ENCODE peak calls at places on chromosome 11, in nine cellular contexts. One of them, this sample, is unnamed.
A peak's percentile ranks its signal among the peaks of the same experiment; 100 is the strongest.

GRCh38 chr11:61912991-61913698 is 4.2 kb downstream of the RAB3IL1 start:
- DNase-seq in A549: no peak
- DNase-seq in endothelial cell: peak; percentile 2
- DNase-seq in IMR-90: no peak
- DNase-seq in suprapubic skin: peak; percentile 53
- DNase-seq in dorsolateral prefrontal cortex: peak; percentile 29
- DNase-seq in brain microvascular endothelial cell: no peak
- DNase-seq in body of pancreas: no peak
- DNase-seq in sigmoid colon: peak; percentile 58
- DNase-seq in this sample: peak; percentile 73

GRCh38 chr11:67665537-67666302 is 8.7 kb downstream of the ALDH3B2 start:
- DNase-seq in A549: no peak
- DNase-seq in endothelial cell: no peak
- DNase-seq in IMR-90: no peak
- DNase-seq in suprapubic skin: no peak
- DNase-seq in dorsolateral prefrontal cortex: no peak
- DNase-seq in brain microvascular endothelial cell: no peak
- DNase-seq in body of pancreas: peak; percentile 48
- DNase-seq in sigmoid colon: no peak
- DNase-seq in this sample: peak; percentile 82

GRCh38 chr11:133906241-133906640 is 50.5 kb downstream of the IGSF9B start:
- DNase-seq in A549: no peak
- DNase-seq in endothelial cell: no peak
- DNase-seq in IMR-90: no peak
- DNase-seq in suprapubic skin: peak; percentile 44
- DNase-seq in dorsolateral prefrontal cortex: peak; percentile 39
- DNase-seq in brain microvascular endothelial cell: no peak
- DNase-seq in body of pancreas: no peak
- DNase-seq in sigmoid colon: peak; percentile 52
- DNase-seq in this sample: peak; percentile 79

GRCh38 chr11:59152312-59152967 is 9.8 kb downstream of the FAM111A start:
- DNase-seq in A549: no peak
- DNase-seq in endothelial cell: no peak
- DNase-seq in IMR-90: no peak
- DNase-seq in suprapubic skin: no peak
- DNase-seq in dorsolateral prefrontal cortex: no peak
- DNase-seq in brain microvascular endothelial cell: no peak
- DNase-seq in body of pancreas: no peak
- DNase-seq in sigmoid colon: no peak
- DNase-seq in this sample: no peak

GRCh38 chr11:65132988-65133700 is 1.2 kb downstream of the SYVN1 start:
- DNase-seq in A549: peak; percentile 54
- DNase-seq in endothelial cell: peak; percentile 34
- DNase-seq in IMR-90: no peak
- DNase-seq in suprapubic skin: peak; percentile 74
- DNase-seq in dorsolateral prefrontal cortex: no peak
- DNase-seq in brain microvascular endothelial cell: no peak
- DNase-seq in body of pancreas: peak; percentile 91
- DNase-seq in sigmoid colon: peak; percentile 69
- DNase-seq in this sample: peak; percentile 49

GRCh38 chr11:75492181-75492820 is 33.4 kb downstream of the GDPD5 start:
- DNase-seq in A549: no peak
- DNase-seq in endothelial cell: peak; percentile 28
- DNase-seq in IMR-90: peak; percentile 20
- DNase-seq in suprapubic skin: no peak
- DNase-seq in dorsolateral prefrontal cortex: no peak
- DNase-seq in brain microvascular endothelial cell: no peak
- DNase-seq in body of pancreas: no peak
- DNase-seq in sigmoid colon: no peak
- DNase-seq in this sample: no peak

GRCh38 chr11:26621147-26621546 is 49.1 kb upstream of the MUC15 start:
- DNase-seq in A549: peak; percentile 78
- DNase-seq in endothelial cell: no peak
- DNase-seq in IMR-90: peak; percentile 52
- DNase-seq in suprapubic skin: no peak
- DNase-seq in dorsolateral prefrontal cortex: no peak
- DNase-seq in brain microvascular endothelial cell: peak; percentile 60
- DNase-seq in body of pancreas: no peak
- DNase-seq in sigmoid colon: no peak
- DNase-seq in this sample: no peak

GRCh38 chr11:77073328-77074001 is 6.7 kb downstream of the CAPN5 start:
- DNase-seq in A549: peak; percentile 83
- DNase-seq in endothelial cell: no peak
- DNase-seq in IMR-90: peak; percentile 94
- DNase-seq in suprapubic skin: peak; percentile 92
- DNase-seq in dorsolateral prefrontal cortex: no peak
- DNase-seq in brain microvascular endothelial cell: peak; percentile 88
- DNase-seq in body of pancreas: peak; percentile 73
- DNase-seq in sigmoid colon: peak; percentile 98
- DNase-seq in this sample: peak; percentile 93

GRCh38 chr11:122102426-122102825 is 13.6 kb downstream of the BLID start:
- DNase-seq in A549: no peak
- DNase-seq in endothelial cell: no peak
- DNase-seq in IMR-90: peak; percentile 54
- DNase-seq in suprapubic skin: no peak
- DNase-seq in dorsolateral prefrontal cortex: no peak
- DNase-seq in brain microvascular endothelial cell: no peak
- DNase-seq in body of pancreas: no peak
- DNase-seq in sigmoid colon: no peak
- DNase-seq in this sample: no peak

GRCh38 chr11:44256673-44257291 is 53.2 kb downstream of the ALX4 start:
- DNase-seq in A549: no peak
- DNase-seq in endothelial cell: no peak
- DNase-seq in IMR-90: no peak
- DNase-seq in suprapubic skin: no peak
- DNase-seq in dorsolateral prefrontal cortex: no peak
- DNase-seq in brain microvascular endothelial cell: no peak
- DNase-seq in body of pancreas: no peak
- DNase-seq in sigmoid colon: no peak
- DNase-seq in this sample: no peak

GRCh38 chr11:96817488-96817887 is 427.7 kb downstream of the JRKL start:
- DNase-seq in A549: no peak
- DNase-seq in endothelial cell: no peak
- DNase-seq in IMR-90: no peak
- DNase-seq in suprapubic skin: no peak
- DNase-seq in dorsolateral prefrontal cortex: no peak
- DNase-seq in brain microvascular endothelial cell: no peak
- DNase-seq in body of pancreas: no peak
- DNase-seq in sigmoid colon: no peak
- DNase-seq in this sample: no peak

GRCh38 chr11:126405906-126406305 is 50.4 kb downstream of the ST3GAL4 start:
- DNase-seq in A549: no peak
- DNase-seq in endothelial cell: no peak
- DNase-seq in IMR-90: no peak
- DNase-seq in suprapubic skin: peak; percentile 59
- DNase-seq in dorsolateral prefrontal cortex: no peak
- DNase-seq in brain microvascular endothelial cell: no peak
- DNase-seq in body of pancreas: no peak
- DNase-seq in sigmoid colon: no peak
- DNase-seq in this sample: peak; percentile 59

GRCh38 chr11:66683877-66684276 is 6.2 kb upstream of the RBM4B start:
- DNase-seq in A549: no peak
- DNase-seq in endothelial cell: no peak
- DNase-seq in IMR-90: no peak
- DNase-seq in suprapubic skin: no peak
- DNase-seq in dorsolateral prefrontal cortex: no peak
- DNase-seq in brain microvascular endothelial cell: no peak
- DNase-seq in body of pancreas: no peak
- DNase-seq in sigmoid colon: no peak
- DNase-seq in this sample: peak; percentile 11

GRCh38 chr11:77142091-77142975 is 14.3 kb downstream of the MYO7A start:
- DNase-seq in A549: no peak
- DNase-seq in endothelial cell: no peak
- DNase-seq in IMR-90: no peak
- DNase-seq in suprapubic skin: no peak
- DNase-seq in dorsolateral prefrontal cortex: no peak
- DNase-seq in brain microvascular endothelial cell: no peak
- DNase-seq in body of pancreas: no peak
- DNase-seq in sigmoid colon: no peak
- DNase-seq in this sample: peak; percentile 63

GRCh38 chr11:57479925-57480324 is 19.6 kb downstream of the RTN4RL2 start:
- DNase-seq in A549: peak; percentile 76
- DNase-seq in endothelial cell: no peak
- DNase-seq in IMR-90: no peak
- DNase-seq in suprapubic skin: no peak
- DNase-seq in dorsolateral prefrontal cortex: no peak
- DNase-seq in brain microvascular endothelial cell: no peak
- DNase-seq in body of pancreas: no peak
- DNase-seq in sigmoid colon: no peak
- DNase-seq in this sample: no peak

DNA sequence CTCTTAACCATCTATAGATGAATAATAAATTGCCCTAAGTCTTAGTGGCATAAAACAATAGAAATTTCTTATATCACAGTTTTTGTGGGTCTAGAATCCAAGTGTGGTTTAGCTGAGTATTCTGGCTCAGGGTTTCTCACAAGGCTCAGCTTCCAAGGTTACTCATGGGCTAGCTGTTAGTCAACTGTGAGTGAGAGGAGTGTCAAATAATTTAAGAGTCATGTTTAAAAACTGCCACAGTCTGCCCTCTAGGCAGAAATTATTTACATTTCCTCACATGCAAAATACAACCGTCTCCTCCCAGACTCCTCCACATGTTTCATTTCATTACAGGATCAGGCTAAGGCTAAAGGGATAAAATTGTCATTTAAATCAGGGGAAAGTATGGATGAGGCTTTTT is 324.2 kb downstream of the DYNC2H1 start:
- DNase-seq in A549: no peak
- DNase-seq in endothelial cell: no peak
- DNase-seq in IMR-90: peak; percentile 94
- DNase-seq in suprapubic skin: no peak
- DNase-seq in dorsolateral prefrontal cortex: no peak
- DNase-seq in brain microvascular endothelial cell: peak; percentile 86
- DNase-seq in body of pancreas: no peak
- DNase-seq in sigmoid colon: no peak
- DNase-seq in this sample: no peak
- TF ChIP-seq CTCF in A549: no peak
- TF ChIP-seq CTCF in endothelial cell: no peak
- TF ChIP-seq CTCF in IMR-90: no peak
- TF ChIP-seq CTCF in suprapubic skin: no peak
- TF ChIP-seq CTCF in dorsolateral prefrontal cortex: no peak
- TF ChIP-seq CTCF in brain microvascular endothelial cell: no peak
- TF ChIP-seq CTCF in body of pancreas: no peak
- TF ChIP-seq CTCF in sigmoid colon: no peak
- TF ChIP-seq CTCF in this sample: peak; percentile 53

GRCh38 chr11:124748100-124748418 is 4.0 kb downstream of the VSIG2 start:
- DNase-seq in A549: no peak
- DNase-seq in endothelial cell: no peak
- DNase-seq in IMR-90: no peak
- DNase-seq in suprapubic skin: no peak
- DNase-seq in dorsolateral prefrontal cortex: no peak
- DNase-seq in brain microvascular endothelial cell: no peak
- DNase-seq in body of pancreas: no peak
- DNase-seq in sigmoid colon: no peak
- DNase-seq in this sample: no peak

GRCh38 chr11:124745270-124745834 is 5.6 kb downstream of the NRGN start:
- DNase-seq in A549: no peak
- DNase-seq in endothelial cell: no peak
- DNase-seq in IMR-90: no peak
- DNase-seq in suprapubic skin: no peak
- DNase-seq in dorsolateral prefrontal cortex: no peak
- DNase-seq in brain microvascular endothelial cell: no peak
- DNase-seq in body of pancreas: no peak
- DNase-seq in sigmoid colon: no peak
- DNase-seq in this sample: no peak

GRCh38 chr11:124747406-124748099 is 4.5 kb downstream of the VSIG2 start:
- DNase-seq in A549: no peak
- DNase-seq in endothelial cell: no peak
- DNase-seq in IMR-90: no peak
- DNase-seq in suprapubic skin: no peak
- DNase-seq in dorsolateral prefrontal cortex: no peak
- DNase-seq in brain microvascular endothelial cell: no peak
- DNase-seq in body of pancreas: no peak
- DNase-seq in sigmoid colon: no peak
- DNase-seq in this sample: no peak

GRCh38 chr11:124745835-124746620 is 6.0 kb downstream of the VSIG2 start:
- DNase-seq in A549: peak; percentile 44
- DNase-seq in endothelial cell: no peak
- DNase-seq in IMR-90: no peak
- DNase-seq in suprapubic skin: no peak
- DNase-seq in dorsolateral prefrontal cortex: no peak
- DNase-seq in brain microvascular endothelial cell: no peak
- DNase-seq in body of pancreas: no peak
- DNase-seq in sigmoid colon: no peak
- DNase-seq in this sample: no peak

DNA sequence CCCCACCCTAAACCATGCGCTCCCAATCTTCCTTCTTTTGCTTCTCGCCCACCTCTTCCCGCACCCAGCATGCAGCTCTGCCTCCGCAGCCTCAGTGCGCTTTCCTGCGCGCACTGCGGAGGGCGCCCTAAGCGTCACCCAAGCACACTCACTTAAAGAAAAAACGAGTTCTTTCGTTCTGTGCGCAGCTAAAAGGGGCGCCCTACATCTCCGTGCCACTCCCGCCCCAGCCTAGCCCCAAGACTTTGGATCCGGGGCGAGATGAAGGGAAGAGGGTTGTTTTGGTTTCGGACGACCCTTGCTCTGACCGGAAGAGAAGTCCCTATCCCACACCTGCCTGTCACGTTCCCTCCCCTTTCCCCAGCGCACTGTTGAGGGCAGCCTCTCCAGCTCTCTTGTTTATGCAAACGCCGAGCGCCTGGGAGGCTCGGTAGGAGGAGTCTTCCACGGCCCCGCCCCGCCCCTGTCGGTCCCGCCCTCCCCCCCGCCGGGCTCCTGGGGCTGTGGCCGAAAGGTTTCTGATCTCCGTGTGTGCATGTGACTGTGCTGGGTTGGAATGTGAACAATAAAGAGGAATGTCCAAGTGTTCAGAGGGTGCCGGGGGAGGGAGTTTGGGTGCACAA is 5.3 kb downstream of the VSIG2 start:
- DNase-seq in A549: peak; percentile 85
- DNase-seq in endothelial cell: peak; percentile 75
- DNase-seq in IMR-90: peak; percentile 72
- DNase-seq in suprapubic skin: peak; percentile 84
- DNase-seq in dorsolateral prefrontal cortex: no peak
- DNase-seq in brain microvascular endothelial cell: peak; percentile 78
- DNase-seq in body of pancreas: peak; percentile 88
- DNase-seq in sigmoid colon: no peak
- DNase-seq in this sample: no peak
- TF ChIP-seq CTCF in A549: peak; percentile 57
- TF ChIP-seq CTCF in endothelial cell: no peak
- TF ChIP-seq CTCF in IMR-90: peak; percentile 57
- TF ChIP-seq CTCF in suprapubic skin: no peak
- TF ChIP-seq CTCF in dorsolateral prefrontal cortex: peak; percentile 45
- TF ChIP-seq CTCF in brain microvascular endothelial cell: peak; percentile 77
- TF ChIP-seq CTCF in body of pancreas: peak; percentile 66
- TF ChIP-seq CTCF in sigmoid colon: peak; percentile 21
- TF ChIP-seq CTCF in this sample: peak; percentile 71

GRCh38 chr11:114132427-114132826 is 72.9 kb downstream of the ZBTB16 start:
- DNase-seq in A549: no peak
- DNase-seq in endothelial cell: no peak
- DNase-seq in IMR-90: no peak
- DNase-seq in suprapubic skin: no peak
- DNase-seq in dorsolateral prefrontal cortex: no peak
- DNase-seq in brain microvascular endothelial cell: no peak
- DNase-seq in body of pancreas: no peak
- DNase-seq in sigmoid colon: no peak
- DNase-seq in this sample: no peak
- TF ChIP-seq CTCF in A549: no peak
- TF ChIP-seq CTCF in endothelial cell: no peak
- TF ChIP-seq CTCF in IMR-90: no peak
- TF ChIP-seq CTCF in suprapubic skin: no peak
- TF ChIP-seq CTCF in dorsolateral prefrontal cortex: no peak
- TF ChIP-seq CTCF in brain microvascular endothelial cell: no peak
- TF ChIP-seq CTCF in body of pancreas: no peak
- TF ChIP-seq CTCF in sigmoid colon: no peak
- TF ChIP-seq CTCF in this sample: no peak

GRCh38 chr11:70158201-70158600 is 44.9 kb upstream of the FADD start:
- DNase-seq in A549: peak; percentile 35
- DNase-seq in endothelial cell: peak; percentile 59
- DNase-seq in IMR-90: peak; percentile 19
- DNase-seq in suprapubic skin: no peak
- DNase-seq in dorsolateral prefrontal cortex: no peak
- DNase-seq in brain microvascular endothelial cell: peak; percentile 6
- DNase-seq in body of pancreas: peak; percentile 9
- DNase-seq in sigmoid colon: no peak
- DNase-seq in this sample: no peak
- TF ChIP-seq CTCF in A549: no peak
- TF ChIP-seq CTCF in endothelial cell: peak; percentile 30
- TF ChIP-seq CTCF in IMR-90: peak; percentile 45
- TF ChIP-seq CTCF in suprapubic skin: no peak
- TF ChIP-seq CTCF in dorsolateral prefrontal cortex: no peak
- TF ChIP-seq CTCF in brain microvascular endothelial cell: peak; percentile 70
- TF ChIP-seq CTCF in body of pancreas: no peak
- TF ChIP-seq CTCF in sigmoid colon: no peak
- TF ChIP-seq CTCF in this sample: peak; percentile 76

This sample was measured in chondrocyte.